ENCODE peak calls at places on chromosomes 1 and 21, in eight cellular contexts. C is mammary epithelial cell; P is NCI-H1105; T is HFFc6; I is Right ventricle myocardium inferior; L is naive thymus-derived CD8-positive, alpha-beta T cell; R is SW 1271; K is activated effector memory CD4-positive, alpha-beta T cell treated with anti-CD3 and anti-CD28 coated beads, Interleukin-2, amount 50 U/mL, for 16 hours. G is an unnamed sample.

GRCh38 chr1:176517484-176517883 is 54.5 kb downstream of the PAPPA2 start:
- DNase-seq in K (no peak), R (no peak), T (no peak), P (no peak), L (no peak), I (no peak), C (peak), G (no peak)

GRCh38 chr1:221667504-221667903 is 74.4 kb downstream of the DUSP10 start:
- DNase-seq in T (peak), L (no peak), C (peak), K (no peak), R (peak), P (no peak), I (no peak), G (no peak)

GRCh38 chr1:175839678-175840669 is 96.6 kb upstream of the TNR start:
- DNase-seq in P (no peak), R (no peak), T (no peak), I (no peak), K (no peak), L (no peak), C (peak), G (no peak)

GRCh38 chr1:108719654-108720435 is 7.1 kb downstream of the FNDC7 start:
- DNase-seq in L (no peak), C (peak), K (no peak), P (no peak), I (no peak), T (peak), R (peak), G (no peak)

GRCh38 chr1:2322065-2322571 is 69.2 kb downstream of the MORN1 start:
- DNase-seq in C (no peak), R (no peak), I (peak), K (no peak), T (peak), L (no peak), P (no peak), G (peak)

GRCh38 chr1:193850745-193851144 is 664.3 kb upstream of the B3GALT2 start:
- DNase-seq in R (no peak), L (no peak), K (no peak), T (no peak), P (no peak), C (no peak), I (no peak), G (no peak)

GRCh38 chr21:32921632-32922230 is 104.0 kb upstream of the OLIG2 start:
- DNase-seq in P (no peak), R (peak), C (no peak), L (peak), I (peak), T (no peak), K (peak), G (peak)

GRCh38 chr1:119279441-119280415 is 88.9 kb upstream of the HAO2 start:
- DNase-seq in L (no peak), K (no peak), I (no peak), T (peak), C (peak), P (no peak), R (peak), G (no peak)

GRCh38 chr21:41703857-41704501 is 62.9 kb downstream of the RIPK4 start:
- DNase-seq in C (peak), T (no peak), K (no peak), I (peak), R (no peak), L (no peak), P (no peak), G (no peak)

GRCh38 chr1:37995773-37996379 is 6.1 kb upstream of the SF3A3 start:
- DNase-seq in C (no peak), R (no peak), L (no peak), T (peak), P (peak), K (no peak), I (peak), G (peak)

GRCh38 chr1:60622486-60622885 is 459.9 kb upstream of the NFIA start:
- DNase-seq in C (no peak), I (no peak), R (no peak), K (no peak), P (no peak), T (no peak), L (no peak), G (no peak)

GRCh38 chr1:164794310-164794709 is 235.3 kb downstream of the PBX1 start:
- DNase-seq in R (no peak), K (no peak), T (peak), I (no peak), L (no peak), C (peak), P (no peak), G (no peak)

GRCh38 chr1:174795806-174796205 is 203.9 kb upstream of the CACYBP start:
- DNase-seq in T (peak), C (peak), I (no peak), L (no peak), R (no peak), P (no peak), K (no peak), G (no peak)

GRCh38 chr1:213987422-213987875 is 324 bp upstream of the PROX1 start:
- DNase-seq in I (peak), R (no peak), P (peak), K (no peak), L (no peak), T (no peak), C (no peak), G (peak)

GRCh38 chr21:45950740-45951515 is 30.6 kb upstream of the COL6A1 start:
- DNase-seq in C (peak), I (peak), T (no peak), R (no peak), L (no peak), K (no peak), P (peak), G (peak)

GRCh38 chr1:65422241-65423203 is 2.1 kb downstream of the LEPR start:
- DNase-seq in R (peak), I (no peak), T (no peak), L (no peak), P (no peak), K (no peak), C (peak), G (no peak)

GRCh38 chr21:25700741-25701140 is 34.0 kb downstream of the ATP5PF start:
- DNase-seq in R (no peak), T (no peak), L (no peak), K (no peak), P (no peak), C (peak), I (no peak), G (no peak)

GRCh38 chr1:4425892-4426291 is 228.5 kb upstream of the AJAP1 start:
- DNase-seq in R (peak), I (no peak), C (no peak), L (no peak), P (no peak), K (no peak), T (no peak), G (no peak)

GRCh38 chr1:226584164-226584563 is 35.6 kb downstream of the STUM start:
- DNase-seq in L (no peak), R (no peak), P (no peak), C (no peak), T (no peak), I (no peak), K (no peak), G (no peak)

GRCh38 chr1:246800800-246801199 is 76.6 kb downstream of the SCCPDH start:
- DNase-seq in T (no peak), C (peak), I (no peak), R (no peak), P (no peak), K (no peak), L (no peak), G (no peak)

GRCh38 chr21:35428927-35429326 is 379.8 kb upstream of the RUNX1 start:
- DNase-seq in L (no peak), P (no peak), T (no peak), R (no peak), I (no peak), C (no peak), K (no peak), G (no peak)

GRCh38 chr1:103525114-103525606 is 339 bp upstream of the RNPC3 start:
- DNase-seq in C (peak), P (peak), K (no peak), T (peak), L (no peak), R (peak), I (no peak), G (no peak)

GRCh38 chr1:175536921-175537320 is 206.5 kb downstream of the TNR start:
- DNase-seq in R (no peak), P (no peak), I (no peak), C (no peak), T (no peak), L (no peak), K (no peak), G (no peak)

GRCh38 chr1:45945426-45945825 is 142.0 kb downstream of the MAST2 start:
- DNase-seq in L (no peak), R (no peak), C (peak), T (peak), K (no peak), P (no peak), I (no peak), G (no peak)

GRCh38 chr21:16640297-16641027 is 872.4 kb upstream of the CXADR start:
- DNase-seq in C (no peak), T (no peak), I (no peak), R (no peak), P (no peak), L (no peak), K (no peak), G (no peak)

GRCh38 chr1:172976222-172977041 is 74.3 kb downstream of the TNFSF18 start:
- DNase-seq in T (peak), K (no peak), R (no peak), C (peak), I (no peak), P (no peak), L (no peak), G (no peak)

GRCh38 chr1:26234644-26235384 is 814 bp downstream of the CEP85 start:
- DNase-seq in C (peak), T (no peak), K (no peak), L (no peak), I (no peak), P (no peak), R (no peak), G (peak)

GRCh38 chr1:31717341-31717740 is 13.5 kb upstream of the COL16A1 start:
- DNase-seq in K (no peak), T (peak), I (no peak), C (peak), R (no peak), P (no peak), L (no peak), G (no peak)

GRCh38 chr1:3019007-3019515 is 2.2 kb upstream of the ACTRT2 start:
- DNase-seq in T (no peak), R (no peak), C (no peak), K (no peak), P (no peak), I (peak), L (no peak), G (no peak)

GRCh38 chr1:234683127-234683855 is 73.3 kb upstream of the IRF2BP2 start:
- DNase-seq in P (no peak), R (no peak), I (no peak), C (no peak), K (no peak), L (no peak), T (no peak), G (no peak)

GRCh38 chr1:1183221-1183747 is 9.6 kb downstream of the TTLL10 start:
- DNase-seq in T (no peak), L (peak), K (no peak), R (no peak), P (no peak), I (peak), C (no peak), G (peak)

GRCh38 chr1:183926978-183927377 is 110.5 kb downstream of the COLGALT2 start:
- DNase-seq in R (no peak), I (no peak), L (no peak), T (no peak), C (no peak), K (no peak), P (no peak), G (no peak)

GRCh38 chr1:44903261-44903660 is 60.2 kb upstream of the PTCH2 start:
- DNase-seq in I (no peak), K (no peak), P (no peak), C (no peak), R (no peak), T (no peak), L (no peak), G (no peak)

GRCh38 chr1:23751815-23752200 is 8.5 kb downstream of the ELOA start:
- DNase-seq in R (no peak), K (no peak), T (no peak), L (no peak), C (no peak), P (no peak), I (no peak), G (no peak)

GRCh38 chr1:230208619-230209261 is 141.7 kb downstream of the GALNT2 start:
- DNase-seq in C (no peak), K (peak), R (no peak), L (no peak), T (no peak), I (no peak), P (no peak), G (no peak)

GRCh38 chr21:20301395-20301794 is 696.8 kb upstream of the NCAM2 start:
- DNase-seq in I (no peak), P (no peak), T (no peak), R (no peak), C (no peak), L (no peak), K (no peak), G (no peak)

GRCh38 chr1:42913426-42914091 is 45.1 kb downstream of the SLC2A1 start:
- DNase-seq in C (peak), T (peak), P (peak), K (no peak), L (no peak), I (no peak), R (peak), G (no peak)

GRCh38 chr1:80056179-80056578 is 1049.6 kb upstream of the ADGRL4 start:
- DNase-seq in P (no peak), C (peak), T (no peak), I (no peak), L (no peak), R (no peak), K (no peak), G (no peak)

GRCh38 chr1:222233441-222234180 is 314.3 kb downstream of the HHIPL2 start:
- DNase-seq in C (no peak), K (no peak), T (no peak), R (no peak), I (no peak), P (no peak), L (no peak), G (no peak)